ENCODE peak calls at places on chromosomes 3 and 15, in seven cellular contexts. One of them, this sample, is unnamed.

GRCh38 chr3:193974147-193974546 is 161.8 kb upstream of the HES1 start:
- DNase-seq in fibroblast of lung: peak; percentile 97
- DNase-seq in heart left ventricle: no peak
- DNase-seq in astrocyte of the cerebellum: peak; percentile 81
- DNase-seq in OCI-LY7: no peak
- DNase-seq in HCT116: no peak
- DNase-seq in glutamatergic neuron: no peak
- DNase-seq in this sample: peak; percentile 40

GRCh38 chr3:99332726-99333125 is 305.7 kb upstream of the COL8A1 start:
- DNase-seq in fibroblast of lung: peak; percentile 56
- DNase-seq in heart left ventricle: no peak
- DNase-seq in astrocyte of the cerebellum: no peak
- DNase-seq in OCI-LY7: no peak
- DNase-seq in HCT116: no peak
- DNase-seq in glutamatergic neuron: no peak
- DNase-seq in this sample: peak; percentile 23

GRCh38 chr15:37019479-37020433 is 80.6 kb downstream of the MEIS2 start:
- DNase-seq in fibroblast of lung: peak; percentile 92
- DNase-seq in heart left ventricle: no peak
- DNase-seq in astrocyte of the cerebellum: peak; percentile 76
- DNase-seq in OCI-LY7: no peak
- DNase-seq in HCT116: no peak
- DNase-seq in glutamatergic neuron: no peak
- DNase-seq in this sample: no peak

GRCh38 chr3:26623409-26624208 is 1.0 kb downstream of the LRRC3B start:
- DNase-seq in fibroblast of lung: no peak
- DNase-seq in heart left ventricle: no peak
- DNase-seq in astrocyte of the cerebellum: no peak
- DNase-seq in OCI-LY7: no peak
- DNase-seq in HCT116: no peak
- DNase-seq in glutamatergic neuron: peak; percentile 24
- DNase-seq in this sample: no peak

GRCh38 chr15:99568548-99569352 is 3.0 kb downstream of the MEF2A start:
- DNase-seq in fibroblast of lung: peak; percentile 70
- DNase-seq in heart left ventricle: no peak
- DNase-seq in astrocyte of the cerebellum: no peak
- DNase-seq in OCI-LY7: no peak
- DNase-seq in HCT116: no peak
- DNase-seq in glutamatergic neuron: no peak
- DNase-seq in this sample: no peak

GRCh38 chr3:139745831-139746230 is 68.1 kb upstream of the NMNAT3 start:
- DNase-seq in fibroblast of lung: peak; percentile 83
- DNase-seq in heart left ventricle: no peak
- DNase-seq in astrocyte of the cerebellum: peak; percentile 23
- DNase-seq in OCI-LY7: no peak
- DNase-seq in HCT116: no peak
- DNase-seq in glutamatergic neuron: no peak
- DNase-seq in this sample: no peak

GRCh38 chr3:23170306-23170705 is 32.8 kb upstream of the UBE2E2 start:
- DNase-seq in fibroblast of lung: peak; percentile 51
- DNase-seq in heart left ventricle: no peak
- DNase-seq in astrocyte of the cerebellum: no peak
- DNase-seq in OCI-LY7: no peak
- DNase-seq in HCT116: no peak
- DNase-seq in glutamatergic neuron: no peak
- DNase-seq in this sample: no peak

GRCh38 chr15:39736646-39737550 is 45.7 kb downstream of the FSIP1 start:
- DNase-seq in fibroblast of lung: no peak
- DNase-seq in heart left ventricle: peak; percentile 74
- DNase-seq in astrocyte of the cerebellum: no peak
- DNase-seq in OCI-LY7: no peak
- DNase-seq in HCT116: no peak
- DNase-seq in glutamatergic neuron: peak; percentile 14
- DNase-seq in this sample: no peak

GRCh38 chr3:15345608-15346137 is 13.3 kb upstream of the SH3BP5 start:
- DNase-seq in fibroblast of lung: no peak
- DNase-seq in heart left ventricle: no peak
- DNase-seq in astrocyte of the cerebellum: no peak
- DNase-seq in OCI-LY7: peak; percentile 87
- DNase-seq in HCT116: no peak
- DNase-seq in glutamatergic neuron: no peak
- DNase-seq in this sample: no peak

GRCh38 chr3:67832807-67833206 is 178.4 kb upstream of the SUCLG2 start:
- DNase-seq in fibroblast of lung: no peak
- DNase-seq in heart left ventricle: no peak
- DNase-seq in astrocyte of the cerebellum: no peak
- DNase-seq in OCI-LY7: no peak
- DNase-seq in HCT116: no peak
- DNase-seq in glutamatergic neuron: no peak
- DNase-seq in this sample: no peak

GRCh38 chr3:172201136-172201989 is 162.0 kb downstream of the FNDC3B start:
- DNase-seq in fibroblast of lung: peak; percentile 98
- DNase-seq in heart left ventricle: peak; percentile 90
- DNase-seq in astrocyte of the cerebellum: peak; percentile 90
- DNase-seq in OCI-LY7: no peak
- DNase-seq in HCT116: no peak
- DNase-seq in glutamatergic neuron: no peak
- DNase-seq in this sample: peak; percentile 46

GRCh38 chr3:171169443-171169842 is 142.9 kb upstream of the SLC2A2 start:
- DNase-seq in fibroblast of lung: no peak
- DNase-seq in heart left ventricle: no peak
- DNase-seq in astrocyte of the cerebellum: no peak
- DNase-seq in OCI-LY7: no peak
- DNase-seq in HCT116: no peak
- DNase-seq in glutamatergic neuron: no peak
- DNase-seq in this sample: no peak

GRCh38 chr3:169863458-169863899 is 6.3 kb downstream of the LRRC31 start:
- DNase-seq in fibroblast of lung: peak; percentile 57
- DNase-seq in heart left ventricle: no peak
- DNase-seq in astrocyte of the cerebellum: peak; percentile 67
- DNase-seq in OCI-LY7: peak; percentile 85
- DNase-seq in HCT116: peak; percentile 73
- DNase-seq in glutamatergic neuron: peak; percentile 59
- DNase-seq in this sample: peak; percentile 55

DNA sequence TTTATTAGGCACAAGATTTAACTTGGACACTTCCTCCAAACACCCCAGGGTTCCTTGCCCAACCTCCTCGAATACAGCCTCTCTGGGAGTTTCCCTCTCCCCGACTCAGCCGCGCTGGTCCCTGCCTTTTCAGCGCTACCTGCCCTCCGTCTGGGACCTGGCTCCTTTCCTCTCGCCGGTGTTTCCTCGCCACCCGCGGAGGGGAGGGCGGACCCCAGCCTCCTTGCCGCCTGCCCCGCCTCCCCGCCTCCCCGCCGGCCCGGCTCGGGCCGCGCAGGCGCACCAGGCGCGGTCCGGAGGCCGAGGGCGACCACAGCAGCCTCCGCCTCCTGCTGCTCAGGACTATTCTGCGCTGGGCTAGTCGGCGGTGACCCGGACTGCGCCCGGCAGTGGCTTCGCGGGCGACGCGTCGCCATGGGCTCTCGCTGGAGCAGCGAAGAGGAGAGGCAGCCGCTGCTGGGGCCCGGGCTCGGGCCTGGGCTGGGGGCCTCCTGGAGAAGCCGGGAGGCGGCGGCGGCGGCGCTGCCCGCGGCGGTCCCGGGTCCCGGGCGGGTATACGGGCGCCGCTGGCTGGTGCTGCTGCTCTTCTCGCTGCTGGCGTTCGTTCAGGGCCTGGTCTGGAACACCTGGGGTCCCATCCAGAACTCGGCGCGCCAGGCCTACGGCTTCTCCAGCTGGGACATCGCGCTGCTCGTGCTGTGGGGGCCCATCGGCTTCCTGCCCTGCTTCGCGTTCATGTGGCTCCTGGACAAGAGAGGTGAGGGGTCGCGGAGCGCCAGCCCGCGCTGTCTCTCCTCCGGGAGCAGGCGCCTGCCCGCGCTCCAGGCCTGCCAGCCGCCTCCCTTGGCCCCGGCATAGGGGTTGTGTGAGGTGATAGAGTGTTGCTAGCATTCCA is at the start of gene SLC49A4:
- DNase-seq in fibroblast of lung: peak; percentile 66
- DNase-seq in heart left ventricle: peak; percentile 90
- DNase-seq in astrocyte of the cerebellum: peak; percentile 34
- DNase-seq in OCI-LY7: peak; percentile 82
- DNase-seq in HCT116: peak; percentile 46
- DNase-seq in glutamatergic neuron: peak; percentile 87
- DNase-seq in this sample: peak; percentile 55
- TF ChIP-seq CTCF in fibroblast of lung: no peak
- TF ChIP-seq CTCF in heart left ventricle: no peak
- TF ChIP-seq CTCF in astrocyte of the cerebellum: no peak
- TF ChIP-seq CTCF in OCI-LY7: no peak
- TF ChIP-seq CTCF in HCT116: no peak
- TF ChIP-seq CTCF in glutamatergic neuron: no peak
- TF ChIP-seq CTCF in this sample: peak; percentile 15

DNA sequence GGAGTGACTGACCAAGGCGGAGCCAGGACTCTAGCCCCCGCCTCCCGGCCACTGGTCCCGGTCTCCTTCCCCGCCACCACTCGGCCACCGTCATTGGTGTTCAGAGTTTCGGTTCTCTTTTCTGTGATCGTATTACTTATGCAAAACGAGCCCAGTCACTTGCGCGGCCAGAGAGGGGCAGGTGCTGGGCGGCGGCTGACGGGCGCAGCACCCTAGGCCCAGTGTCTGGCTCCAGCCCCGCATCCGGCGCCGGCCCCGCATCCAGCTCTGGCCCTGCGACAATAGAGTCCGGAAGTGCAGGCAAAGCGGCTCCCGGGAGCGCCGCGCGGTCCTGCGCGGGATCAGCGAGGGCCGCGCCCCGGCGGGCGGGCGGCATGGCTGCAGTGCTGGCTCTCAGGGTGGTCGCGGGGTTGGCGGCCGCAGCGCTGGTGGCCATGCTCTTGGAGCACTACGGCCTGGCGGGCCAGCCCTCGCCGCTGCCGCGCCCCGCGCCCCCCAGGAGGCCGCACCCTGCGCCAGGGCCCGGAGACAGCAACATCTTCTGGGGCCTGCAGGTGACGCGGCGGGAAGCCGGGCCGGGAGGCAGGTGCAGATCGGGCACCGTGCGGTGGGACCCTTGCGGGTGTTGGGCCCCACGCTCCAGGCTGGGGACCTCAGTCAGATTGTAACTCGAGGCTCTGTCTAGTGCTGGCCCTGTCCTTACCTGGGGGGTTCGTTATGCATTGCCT is at the start of gene TMEM62:
- DNase-seq in fibroblast of lung: peak; percentile 60
- DNase-seq in heart left ventricle: peak; percentile 90
- DNase-seq in astrocyte of the cerebellum: no peak
- DNase-seq in OCI-LY7: peak; percentile 93
- DNase-seq in HCT116: peak; percentile 76
- DNase-seq in glutamatergic neuron: peak; percentile 79
- DNase-seq in this sample: peak; percentile 39
- TF ChIP-seq CTCF in fibroblast of lung: no peak
- TF ChIP-seq CTCF in heart left ventricle: no peak
- TF ChIP-seq CTCF in astrocyte of the cerebellum: no peak
- TF ChIP-seq CTCF in OCI-LY7: peak; percentile 13
- TF ChIP-seq CTCF in HCT116: no peak
- TF ChIP-seq CTCF in glutamatergic neuron: no peak
- TF ChIP-seq CTCF in this sample: no peak

DNA sequence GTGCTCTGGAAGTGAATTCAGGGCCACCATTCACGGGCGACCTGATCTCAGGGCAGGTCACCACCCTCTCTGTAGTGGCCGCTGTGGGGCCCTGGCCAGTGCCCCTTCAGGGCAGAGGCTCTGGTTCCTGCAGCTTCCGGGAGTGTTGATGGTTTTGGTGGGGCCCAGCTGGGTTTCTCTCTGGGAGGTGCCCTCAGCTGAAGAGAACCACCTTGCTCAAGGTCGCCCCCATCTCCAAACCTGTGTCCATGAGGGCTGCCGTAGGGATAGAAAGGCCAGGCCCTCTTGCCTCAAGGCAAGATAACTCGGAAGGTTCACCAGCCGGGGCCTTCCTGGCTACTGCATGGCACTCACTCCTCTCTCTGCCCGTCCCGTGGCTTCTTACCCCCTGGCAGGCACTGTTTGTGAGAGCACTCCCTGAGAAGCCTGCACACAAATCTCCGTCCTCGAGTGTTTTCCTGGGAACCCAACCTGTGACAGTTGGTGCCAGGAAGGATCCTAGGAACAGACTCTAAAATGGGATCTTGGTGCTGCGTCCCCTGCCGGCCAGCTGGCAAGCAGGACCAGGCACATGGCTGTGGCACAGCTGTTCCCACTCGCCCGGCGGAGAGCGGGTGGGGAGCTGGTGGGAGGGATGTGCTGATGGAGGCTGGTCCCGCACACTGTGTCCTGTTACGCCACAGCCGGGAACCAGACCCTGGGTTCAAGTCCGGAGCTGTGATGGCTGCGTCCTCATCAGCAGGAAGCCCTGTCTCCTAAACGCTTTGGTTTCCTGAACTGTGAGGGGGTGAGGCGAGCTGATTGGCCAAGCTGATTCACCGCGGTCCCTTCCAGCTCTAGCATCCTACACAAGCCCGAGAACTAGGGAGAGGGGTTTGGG is 23.2 kb upstream of the PIGZ start:
- DNase-seq in fibroblast of lung: no peak
- DNase-seq in heart left ventricle: peak; percentile 64
- DNase-seq in astrocyte of the cerebellum: no peak
- DNase-seq in OCI-LY7: no peak
- DNase-seq in HCT116: no peak
- DNase-seq in glutamatergic neuron: no peak
- DNase-seq in this sample: no peak
- TF ChIP-seq CTCF in fibroblast of lung: no peak
- TF ChIP-seq CTCF in heart left ventricle: no peak
- TF ChIP-seq CTCF in astrocyte of the cerebellum: no peak
- TF ChIP-seq CTCF in OCI-LY7: no peak
- TF ChIP-seq CTCF in HCT116: no peak
- TF ChIP-seq CTCF in glutamatergic neuron: no peak
- TF ChIP-seq CTCF in this sample: no peak

GRCh38 chr3:97954193-97954827 is 17.9 kb downstream of the RIOX2 start:
- DNase-seq in fibroblast of lung: no peak
- DNase-seq in heart left ventricle: no peak
- DNase-seq in astrocyte of the cerebellum: no peak
- DNase-seq in OCI-LY7: no peak
- DNase-seq in HCT116: no peak
- DNase-seq in glutamatergic neuron: no peak
- DNase-seq in this sample: no peak
- TF ChIP-seq CTCF in fibroblast of lung: no peak
- TF ChIP-seq CTCF in heart left ventricle: no peak
- TF ChIP-seq CTCF in astrocyte of the cerebellum: no peak
- TF ChIP-seq CTCF in OCI-LY7: no peak
- TF ChIP-seq CTCF in HCT116: no peak
- TF ChIP-seq CTCF in glutamatergic neuron: no peak
- TF ChIP-seq CTCF in this sample: no peak

DNA sequence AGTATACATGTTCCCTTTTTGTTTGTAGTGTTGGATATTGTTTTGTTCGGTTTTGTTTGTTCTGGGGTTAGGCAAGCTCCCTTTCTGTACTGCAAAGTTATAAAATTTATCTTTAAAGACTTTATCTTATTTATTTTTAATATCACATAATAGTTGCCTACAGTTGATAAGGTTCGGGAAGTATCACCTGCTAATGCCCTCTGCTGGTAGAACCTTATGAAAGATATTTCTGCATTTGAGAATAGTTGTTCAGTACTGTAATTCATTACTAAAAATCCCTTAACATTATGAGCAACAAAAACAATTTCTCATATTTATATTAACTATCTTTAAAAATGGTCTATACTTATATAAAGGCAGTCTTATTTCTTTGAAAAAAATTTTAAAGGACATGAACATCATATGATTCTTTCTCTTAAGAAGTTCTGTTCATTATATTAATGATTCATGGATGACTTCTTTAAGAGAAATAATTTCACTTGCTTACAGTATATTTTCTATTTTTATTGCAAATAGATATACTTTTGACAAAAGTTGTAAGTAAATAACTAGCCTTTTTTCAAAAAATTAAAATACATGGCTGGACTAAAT is 1126.8 kb downstream of the SI start:
- DNase-seq in fibroblast of lung: no peak
- DNase-seq in heart left ventricle: no peak
- DNase-seq in astrocyte of the cerebellum: no peak
- DNase-seq in OCI-LY7: peak; percentile 27
- DNase-seq in HCT116: no peak
- DNase-seq in glutamatergic neuron: no peak
- DNase-seq in this sample: no peak
- TF ChIP-seq CTCF in fibroblast of lung: no peak
- TF ChIP-seq CTCF in heart left ventricle: peak; percentile 19
- TF ChIP-seq CTCF in astrocyte of the cerebellum: peak; percentile 32
- TF ChIP-seq CTCF in OCI-LY7: peak; percentile 79
- TF ChIP-seq CTCF in HCT116: peak; percentile 53
- TF ChIP-seq CTCF in glutamatergic neuron: peak; percentile 50
- TF ChIP-seq CTCF in this sample: peak; percentile 42

This sample was measured in HFFc6.